ENCODE peak calls at places on chromosomes 16 and 17, in four cellular contexts. J, N, S and E are unnamed samples.

GRCh38 chr16:5006348-5007193 is 27.2 kb downstream of the NAGPA start:
- DNase-seq in J (no peak), N (no peak), S (no peak), E (no peak)

GRCh38 chr17:69423450-69423849 is 9.0 kb downstream of the MAP2K6 start:
- DNase-seq in J (no peak), S (no peak), N (no peak), E (no peak)

GRCh38 chr16:84315422-84315821 is 20.7 kb downstream of the WFDC1 start:
- DNase-seq in N (peak), S (no peak), J (no peak), E (no peak)

GRCh38 chr16:53434436-53435065 is at the start of gene RBL2:
- DNase-seq in N (peak), S (peak), J (peak), E (peak)

GRCh38 chr17:70096861-70097260 is 21.8 kb downstream of the KCNJ16 start:
- DNase-seq in S (no peak), N (no peak), J (no peak), E (no peak)

GRCh38 chr17:74277935-74278334 is 3.9 kb downstream of the DNAI2 start:
- DNase-seq in J (no peak), S (no peak), N (no peak), E (no peak)

GRCh38 chr16:19415918-19416317 is 1.8 kb upstream of the TMC5 start:
- DNase-seq in S (no peak), J (no peak), N (no peak), E (no peak)

GRCh38 chr17:81983011-81983638 is 5.7 kb downstream of the ASPSCR1 start:
- DNase-seq in N (no peak), S (no peak), J (no peak), E (no peak)

GRCh38 chr17:3890082-3890892 is 2.6 kb downstream of the CAMKK1 start:
- DNase-seq in J (no peak), S (no peak), N (peak), E (no peak)

GRCh38 chr16:48366165-48367093 is 18.8 kb downstream of the SIAH1 start:
- DNase-seq in J (peak), N (peak), S (no peak), E (peak)

GRCh38 chr16:899678-900060 is 71.1 kb downstream of the LMF1 start:
- DNase-seq in J (no peak), S (no peak), N (no peak), E (no peak)

GRCh38 chr17:40168262-40168832 is 8.9 kb upstream of the RAPGEFL1 start:
- DNase-seq in J (peak), N (peak), S (peak), E (peak)

GRCh38 chr17:10372906-10373305 is at the start of gene MYH13:
- DNase-seq in N (no peak), J (no peak), S (no peak), E (no peak)

GRCh38 chr17:40695874-40696472 is 7.6 kb downstream of the KRT24 start:
- DNase-seq in N (no peak), J (no peak), S (no peak), E (no peak)

GRCh38 chr16:63617047-63617989 is 1504.5 kb downstream of the CDH11 start:
- DNase-seq in J (no peak), S (no peak), N (no peak), E (peak)

GRCh38 chr17:4472281-4472680 is 26.4 kb upstream of the SPNS2 start:
- DNase-seq in N (no peak), J (peak), S (no peak), E (no peak)

GRCh38 chr16:20767577-20767976 is 3.8 kb downstream of the ACSM3 start:
- DNase-seq in S (no peak), N (no peak), J (no peak), E (no peak)

GRCh38 chr17:3964203-3965122 is at the start of gene ATP2A3:
- DNase-seq in N (no peak), J (peak), S (peak), E (no peak)

GRCh38 chr16:74073471-74073870 is 223.1 kb upstream of the PSMD7 start:
- DNase-seq in S (no peak), N (peak), J (no peak), E (no peak)

GRCh38 chr16:15770512-15770911 is 86.3 kb downstream of the MYH11 start:
- DNase-seq in J (no peak), S (no peak), N (peak), E (no peak)

GRCh38 chr16:17301593-17302135 is 169.1 kb downstream of the XYLT1 start:
- DNase-seq in N (no peak), J (no peak), S (no peak), E (no peak)

GRCh38 chr16:2874032-2874431 is 9.0 kb upstream of the FLYWCH2 start:
- DNase-seq in S (no peak), N (no peak), J (no peak), E (no peak)

GRCh38 chr16:26197707-26198106 is 505.9 kb downstream of the HS3ST4 start:
- DNase-seq in S (no peak), J (no peak), N (no peak), E (no peak)

GRCh38 chr16:22240023-22240697 is 34.1 kb downstream of the EEF2K start:
- DNase-seq in J (no peak), S (no peak), N (peak), E (no peak)

GRCh38 chr17:80279895-80280294 is 19.2 kb downstream of the RNF213 start:
- DNase-seq in J (no peak), N (peak), S (no peak), E (no peak)

GRCh38 chr17:76793775-76794174 is 55.9 kb downstream of the MFSD11 start:
- DNase-seq in J (peak), S (no peak), N (peak), E (peak)

GRCh38 chr17:49708515-49709161 is 874 bp upstream of the SLC35B1 start:
- DNase-seq in J (peak), N (no peak), S (peak), E (peak)

GRCh38 chr17:78868391-78868790 is 27.8 kb upstream of the USP36 start:
- DNase-seq in N (peak), J (no peak), S (no peak), E (no peak)

GRCh38 chr17:21513012-21513570 is 136.9 kb downstream of the KCNJ12 start:
- DNase-seq in S (peak), N (peak), J (peak), E (peak)

GRCh38 chr17:42117397-42118125 is 3.6 kb downstream of the KAT2A start:
- DNase-seq in N (no peak), J (no peak), S (no peak), E (no peak)

GRCh38 chr17:80678621-80679020 is 134.0 kb downstream of the RPTOR start:
- DNase-seq in S (no peak), N (peak), J (peak), E (peak)

GRCh38 chr17:58301504-58302150 is 20.9 kb upstream of the MPO start:
- DNase-seq in S (peak), N (no peak), J (no peak), E (no peak)

GRCh38 chr16:18969050-18969854 is 14.5 kb upstream of the TMC7 start:
- DNase-seq in J (peak), S (peak), N (peak), E (peak)

GRCh38 chr17:39979021-39979660 is 1.5 kb upstream of the PSMD3 start:
- DNase-seq in J (peak), N (peak), S (no peak), E (no peak)

GRCh38 chr17:63538693-63539595 is 11.3 kb upstream of the DCAF7 start:
- DNase-seq in N (no peak), S (no peak), J (no peak), E (no peak)

GRCh38 chr16:4032768-4033167 is 83.5 kb downstream of the ADCY9 start:
- DNase-seq in N (peak), S (no peak), J (no peak), E (no peak)

DNA sequence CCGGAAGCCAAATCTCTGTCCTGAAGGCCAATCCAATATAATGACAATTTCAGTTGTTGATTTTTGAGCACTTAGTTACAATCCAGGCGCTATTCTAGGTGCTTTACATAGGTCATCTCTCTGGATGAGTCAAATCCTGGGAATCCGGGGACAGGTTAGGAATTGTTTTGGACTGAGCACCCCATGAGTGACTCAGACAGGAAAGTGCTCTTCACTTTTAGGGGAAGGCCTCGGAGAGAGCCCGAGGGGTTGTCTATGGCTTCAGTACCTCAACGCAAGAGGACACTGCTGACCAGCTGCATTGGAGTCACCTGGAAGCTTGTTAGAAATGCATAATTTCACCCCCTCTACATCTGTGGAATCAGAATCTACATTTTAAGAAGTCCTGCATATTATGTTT is 108.8 kb downstream of the IRX5 start:
- DNase-seq in S (no peak), J (no peak), N (no peak), E (no peak)
- H4K5ac ChIP-seq in S (no peak), J (no peak), N (no peak), E (no peak)

DNA sequence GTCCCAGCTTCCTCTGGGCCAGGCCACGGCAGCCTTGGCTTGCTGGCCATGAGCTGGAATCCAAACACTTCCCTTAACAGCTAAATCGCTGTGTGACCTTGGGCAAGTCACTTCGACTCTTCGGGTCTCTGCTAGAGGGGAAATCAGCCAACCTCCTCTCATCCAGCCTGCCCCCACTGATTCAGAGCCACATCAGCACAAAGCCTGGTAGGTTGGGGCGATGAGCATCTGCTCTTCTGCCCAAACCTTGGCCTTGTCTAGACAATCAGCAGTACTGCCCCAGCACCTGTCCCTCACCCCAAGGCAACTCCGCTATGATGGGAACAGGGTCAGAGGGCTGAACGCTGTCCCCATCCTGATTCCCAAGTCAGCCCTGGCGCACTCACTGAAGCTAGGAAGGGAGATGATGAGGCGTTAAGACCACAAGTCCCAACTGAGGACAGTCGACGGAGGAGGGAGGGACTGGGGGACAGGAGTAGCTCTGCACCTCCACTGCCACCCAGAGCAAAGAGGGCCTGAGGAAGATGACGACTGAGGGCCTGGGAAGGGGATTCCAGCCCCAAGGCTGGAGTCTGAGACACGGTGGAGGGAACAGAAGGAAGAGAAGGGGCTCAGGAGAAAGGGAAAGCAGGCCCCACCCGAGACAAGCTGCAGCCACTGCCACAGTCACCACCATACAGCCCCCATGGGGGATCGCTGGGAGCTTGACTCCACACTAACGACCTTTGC is 1.3 kb downstream of the CLUH start:
- DNase-seq in S (no peak), N (no peak), J (no peak), E (no peak)
- H4K5ac ChIP-seq in S (no peak), N (no peak), J (no peak), E (no peak)

GRCh38 chr16:31780342-31780741 is 93.3 kb upstream of the ZNF267 start:
- DNase-seq in S (no peak), N (no peak), J (no peak), E (no peak)
- H4K5ac ChIP-seq in S (no peak), N (no peak), J (no peak), E (no peak)

GRCh38 chr17:45931677-45932076 is 37.3 kb downstream of the MAPT start:
- DNase-seq in S (no peak), J (no peak), N (no peak), E (no peak)
- H4K5ac ChIP-seq in S (no peak), J (no peak), N (no peak), E (no peak)

DNA sequence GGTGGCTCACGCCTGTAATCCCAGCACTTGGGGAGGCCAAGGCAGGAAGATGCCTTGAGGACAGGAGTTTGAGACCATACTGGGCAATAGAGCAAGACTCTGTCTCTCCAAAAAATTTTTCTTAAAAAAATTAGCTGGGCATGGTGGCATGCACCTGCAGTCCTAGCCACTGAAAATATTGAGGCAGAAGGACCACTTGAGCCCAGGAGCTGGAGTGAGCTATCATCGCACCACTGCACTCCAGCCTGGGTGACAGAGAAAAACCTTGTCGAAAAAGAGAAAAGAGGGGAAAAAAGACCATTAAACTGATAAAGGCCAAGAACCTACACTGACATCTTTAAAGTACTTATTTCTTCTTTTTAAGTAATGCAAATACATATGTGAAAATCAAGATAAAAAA is 53.4 kb upstream of the ITGA2B start:
- DNase-seq in J (no peak), S (no peak), N (no peak), E (no peak)
- H4K5ac ChIP-seq in J (no peak), S (no peak), N (no peak), E (no peak)

DNA sequence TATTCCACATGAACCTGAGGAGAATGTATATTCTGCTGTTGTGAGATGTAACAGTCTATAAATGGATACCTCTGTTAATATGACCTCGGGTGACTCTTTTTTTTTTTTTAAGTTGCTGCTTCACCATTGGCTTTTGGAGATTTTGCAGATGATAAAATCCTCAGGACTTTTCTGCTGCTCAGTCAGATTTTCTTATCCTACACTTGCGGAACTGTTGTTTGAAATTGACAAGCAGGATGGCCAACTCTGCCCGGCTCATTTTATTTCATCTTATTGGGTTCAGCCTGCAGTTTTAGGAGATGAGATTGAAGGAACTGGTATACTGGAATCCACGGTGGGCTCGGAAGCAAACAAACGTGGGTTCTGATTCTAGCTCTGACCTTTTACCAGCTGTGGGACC is 19.3 kb downstream of the IL4R start:
- DNase-seq in N (no peak), J (no peak), S (no peak), E (no peak)
- H4K5ac ChIP-seq in N (peak), J (no peak), S (no peak), E (no peak)

DNA sequence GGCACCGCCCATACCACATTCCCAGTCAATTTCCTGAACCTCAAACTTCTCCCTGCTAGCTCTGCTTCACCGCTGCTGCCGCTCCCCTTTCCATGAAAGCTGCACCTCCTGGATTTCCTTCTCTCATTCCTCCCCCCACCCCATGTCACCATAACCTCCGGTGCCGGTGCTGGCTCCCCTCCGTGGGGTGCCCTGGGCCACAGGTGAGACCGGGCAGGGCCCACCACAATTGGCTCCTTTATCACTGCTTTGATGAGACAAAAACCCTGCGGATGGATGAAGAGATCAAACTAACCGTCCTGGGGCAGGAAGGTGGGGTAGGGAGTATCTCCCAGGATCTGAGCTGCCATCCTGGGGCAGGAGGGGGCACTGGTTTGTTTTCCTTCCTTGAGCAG is 111.3 kb upstream of the LHX1 start:
- DNase-seq in S (no peak), N (no peak), J (no peak), E (no peak)
- H4K5ac ChIP-seq in S (no peak), N (no peak), J (no peak), E (no peak)

GRCh38 chr16:49637933-49638695 is 217.8 kb downstream of the ZNF423 start:
- DNase-seq in S (no peak), J (no peak), N (no peak), E (no peak)

GRCh38 chr16:49640606-49641005 is 215.3 kb downstream of the ZNF423 start:
- DNase-seq in S (no peak), J (no peak), N (no peak), E (no peak)

GRCh38 chr16:49637511-49637910 is 218.4 kb downstream of the ZNF423 start:
- DNase-seq in S (no peak), N (no peak), J (no peak), E (no peak)

GRCh38 chr16:49639739-49640388 is 216.0 kb downstream of the ZNF423 start:
- DNase-seq in J (peak), S (peak), N (peak), E (no peak)

GRCh38 chr16:49638696-49639629 is 216.9 kb downstream of the ZNF423 start:
- DNase-seq in S (no peak), N (peak), J (no peak), E (no peak)
- H4K5ac ChIP-seq in S (no peak), N (no peak), J (no peak), E (no peak)